ENCODE peak calls at places on chromosome X, in ten cellular contexts. One of them, this sample, is unnamed.

GRCh38 chrX:130125090-130125489 is 14.8 kb upstream of the ELF4 start:
- DNase-seq in A549: no peak
- DNase-seq in SK-N-SH: peak; percentile 71
- DNase-seq in sigmoid colon: peak; percentile 91
- DNase-seq in upper lobe of left lung: no peak
- DNase-seq in transverse colon: peak; percentile 22
- DNase-seq in K562: no peak
- DNase-seq in ovary: peak; percentile 31
- DNase-seq in suprapubic skin: peak; percentile 81
- DNase-seq in tibial nerve: peak; percentile 50
- DNase-seq in this sample: no peak

GRCh38 chrX:18702362-18703195 is 4.9 kb upstream of the PPEF1 start:
- DNase-seq in K562: no peak
- DNase-seq in transverse colon: no peak
- DNase-seq in A549: peak; percentile 97
- DNase-seq in ovary: no peak
- DNase-seq in upper lobe of left lung: no peak
- DNase-seq in suprapubic skin: no peak
- DNase-seq in SK-N-SH: no peak
- DNase-seq in sigmoid colon: no peak
- DNase-seq in tibial nerve: no peak
- DNase-seq in this sample: no peak

GRCh38 chrX:77114501-77114900 is 332.7 kb upstream of the FGF16 start:
- DNase-seq in SK-N-SH: no peak
- DNase-seq in tibial nerve: no peak
- DNase-seq in sigmoid colon: no peak
- DNase-seq in transverse colon: no peak
- DNase-seq in K562: no peak
- DNase-seq in upper lobe of left lung: no peak
- DNase-seq in suprapubic skin: no peak
- DNase-seq in A549: no peak
- DNase-seq in ovary: no peak
- DNase-seq in this sample: no peak

GRCh38 chrX:106952988-106953387 is 32.8 kb downstream of the CLDN2 start:
- DNase-seq in suprapubic skin: no peak
- DNase-seq in transverse colon: no peak
- DNase-seq in upper lobe of left lung: no peak
- DNase-seq in sigmoid colon: no peak
- DNase-seq in K562: no peak
- DNase-seq in SK-N-SH: peak; percentile 6
- DNase-seq in A549: peak; percentile 32
- DNase-seq in tibial nerve: no peak
- DNase-seq in ovary: no peak
- DNase-seq in this sample: no peak

GRCh38 chrX:74119016-74119910 is 184.7 kb upstream of the ZCCHC13 start:
- DNase-seq in sigmoid colon: no peak
- DNase-seq in ovary: no peak
- DNase-seq in suprapubic skin: no peak
- DNase-seq in tibial nerve: no peak
- DNase-seq in A549: peak; percentile 18
- DNase-seq in upper lobe of left lung: no peak
- DNase-seq in K562: no peak
- DNase-seq in transverse colon: no peak
- DNase-seq in SK-N-SH: no peak
- DNase-seq in this sample: no peak

GRCh38 chrX:18890724-18891560 is 93.0 kb downstream of the PHKA2 start:
- DNase-seq in transverse colon: no peak
- DNase-seq in ovary: no peak
- DNase-seq in sigmoid colon: no peak
- DNase-seq in A549: no peak
- DNase-seq in tibial nerve: no peak
- DNase-seq in K562: no peak
- DNase-seq in SK-N-SH: no peak
- DNase-seq in suprapubic skin: peak; percentile 46
- DNase-seq in upper lobe of left lung: no peak
- DNase-seq in this sample: no peak

GRCh38 chrX:11105080-11105479 is 6.1 kb upstream of the HCCS start:
- DNase-seq in transverse colon: no peak
- DNase-seq in tibial nerve: no peak
- DNase-seq in SK-N-SH: no peak
- DNase-seq in ovary: no peak
- DNase-seq in A549: peak; percentile 13
- DNase-seq in sigmoid colon: no peak
- DNase-seq in upper lobe of left lung: no peak
- DNase-seq in suprapubic skin: no peak
- DNase-seq in K562: peak; percentile 14
- DNase-seq in this sample: no peak

GRCh38 chrX:129925305-129926092 is 19.5 kb downstream of the UTP14A start:
- DNase-seq in transverse colon: peak; percentile 75
- DNase-seq in suprapubic skin: peak; percentile 77
- DNase-seq in tibial nerve: peak; percentile 67
- DNase-seq in A549: peak; percentile 82
- DNase-seq in SK-N-SH: peak; percentile 69
- DNase-seq in upper lobe of left lung: no peak
- DNase-seq in ovary: peak; percentile 79
- DNase-seq in sigmoid colon: peak; percentile 82
- DNase-seq in K562: peak; percentile 55
- DNase-seq in this sample: no peak

GRCh38 chrX:150635952-150636351 is 57.2 kb upstream of the MTMR1 start:
- DNase-seq in tibial nerve: no peak
- DNase-seq in suprapubic skin: no peak
- DNase-seq in ovary: no peak
- DNase-seq in upper lobe of left lung: no peak
- DNase-seq in sigmoid colon: no peak
- DNase-seq in K562: no peak
- DNase-seq in transverse colon: no peak
- DNase-seq in SK-N-SH: no peak
- DNase-seq in A549: peak; percentile 34
- DNase-seq in this sample: no peak

GRCh38 chrX:65668362-65669310 is 1.2 kb downstream of the MSN start:
- DNase-seq in tibial nerve: peak; percentile 32
- DNase-seq in A549: peak; percentile 77
- DNase-seq in SK-N-SH: peak; percentile 27
- DNase-seq in upper lobe of left lung: no peak
- DNase-seq in transverse colon: peak; percentile 61
- DNase-seq in suprapubic skin: peak; percentile 80
- DNase-seq in ovary: peak; percentile 79
- DNase-seq in K562: peak; percentile 75
- DNase-seq in sigmoid colon: peak; percentile 90
- DNase-seq in this sample: no peak

GRCh38 chrX:68947882-68948605 is 119.2 kb downstream of the EFNB1 start:
- DNase-seq in A549: no peak
- DNase-seq in suprapubic skin: no peak
- DNase-seq in tibial nerve: no peak
- DNase-seq in K562: no peak
- DNase-seq in sigmoid colon: no peak
- DNase-seq in transverse colon: no peak
- DNase-seq in upper lobe of left lung: no peak
- DNase-seq in SK-N-SH: peak; percentile 76
- DNase-seq in ovary: no peak
- DNase-seq in this sample: no peak

GRCh38 chrX:112521658-112522057 is 158.1 kb downstream of the LHFPL1 start:
- DNase-seq in K562: no peak
- DNase-seq in tibial nerve: no peak
- DNase-seq in A549: no peak
- DNase-seq in transverse colon: no peak
- DNase-seq in SK-N-SH: no peak
- DNase-seq in sigmoid colon: no peak
- DNase-seq in upper lobe of left lung: no peak
- DNase-seq in suprapubic skin: no peak
- DNase-seq in ovary: no peak
- DNase-seq in this sample: no peak

GRCh38 chrX:31223817-31224216 is 152.0 kb upstream of the FTHL17 start:
- DNase-seq in sigmoid colon: no peak
- DNase-seq in transverse colon: no peak
- DNase-seq in suprapubic skin: no peak
- DNase-seq in ovary: no peak
- DNase-seq in upper lobe of left lung: no peak
- DNase-seq in SK-N-SH: no peak
- DNase-seq in K562: no peak
- DNase-seq in tibial nerve: no peak
- DNase-seq in A549: no peak
- DNase-seq in this sample: no peak

GRCh38 chrX:12843061-12843667 is 23.7 kb upstream of the TLR7 start:
- DNase-seq in ovary: no peak
- DNase-seq in SK-N-SH: no peak
- DNase-seq in upper lobe of left lung: no peak
- DNase-seq in A549: no peak
- DNase-seq in K562: no peak
- DNase-seq in tibial nerve: no peak
- DNase-seq in sigmoid colon: no peak
- DNase-seq in suprapubic skin: no peak
- DNase-seq in transverse colon: no peak
- DNase-seq in this sample: no peak
- H3K27ac ChIP-seq in ovary: no peak overlapping the region
- H3K27ac ChIP-seq in SK-N-SH: no peak overlapping the region
- H3K27ac ChIP-seq in upper lobe of left lung: no peak overlapping the region
- H3K27ac ChIP-seq in A549: no peak overlapping the region
- H3K27ac ChIP-seq in K562: no peak overlapping the region
- H3K27ac ChIP-seq in tibial nerve: no peak overlapping the region
- H3K27ac ChIP-seq in sigmoid colon: no peak overlapping the region
- H3K27ac ChIP-seq in suprapubic skin: no peak overlapping the region
- H3K27ac ChIP-seq in transverse colon: no peak overlapping the region
- H3K27ac ChIP-seq in this sample: no peak overlapping the region

GRCh38 chrX:13076176-13076956 is 31.9 kb upstream of the FAM9C start:
- DNase-seq in upper lobe of left lung: no peak
- DNase-seq in tibial nerve: no peak
- DNase-seq in transverse colon: no peak
- DNase-seq in suprapubic skin: no peak
- DNase-seq in ovary: no peak
- DNase-seq in SK-N-SH: no peak
- DNase-seq in A549: no peak
- DNase-seq in sigmoid colon: no peak
- DNase-seq in K562: no peak
- DNase-seq in this sample: no peak
- TF ChIP-seq EP300 in upper lobe of left lung: no peak
- TF ChIP-seq EP300 in tibial nerve: no peak
- TF ChIP-seq EP300 in transverse colon: no peak
- TF ChIP-seq EP300 in suprapubic skin: no peak
- TF ChIP-seq EP300 in ovary: no peak
- TF ChIP-seq EP300 in SK-N-SH: no peak
- TF ChIP-seq EP300 in A549: no peak
- TF ChIP-seq EP300 in sigmoid colon: no peak
- TF ChIP-seq EP300 in K562: no peak
- TF ChIP-seq EP300 in this sample: no peak

DNA sequence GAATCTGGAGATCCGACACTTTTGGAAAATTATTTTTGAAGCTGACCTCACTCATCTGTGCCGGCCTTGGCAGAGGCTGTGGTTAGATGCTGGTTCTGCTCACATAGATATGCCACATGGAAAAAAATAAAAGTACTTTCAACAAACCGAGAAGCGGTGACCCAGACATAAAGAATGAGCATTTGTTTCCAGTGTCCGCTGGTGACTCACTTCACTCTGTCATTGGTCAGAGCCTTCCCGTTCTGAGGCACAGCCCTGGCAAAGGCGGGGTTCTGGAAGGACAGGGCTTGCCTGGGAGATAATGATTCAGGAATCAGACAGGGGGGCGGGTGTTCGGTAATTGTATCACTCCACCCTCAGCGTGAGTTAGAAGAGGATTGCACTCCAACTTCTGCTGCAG is 172.4 kb upstream of the MXRA5 start:
- DNase-seq in K562: peak; percentile 4
- DNase-seq in A549: peak; percentile 50
- DNase-seq in transverse colon: peak; percentile 18
- DNase-seq in upper lobe of left lung: no peak
- DNase-seq in tibial nerve: no peak
- DNase-seq in ovary: peak; percentile 13
- DNase-seq in suprapubic skin: peak; percentile 72
- DNase-seq in SK-N-SH: no peak
- DNase-seq in sigmoid colon: peak; percentile 66
- DNase-seq in this sample: no peak
- H3K27ac ChIP-seq in K562: no peak overlapping the region
- H3K27ac ChIP-seq in A549: no peak overlapping the region
- H3K27ac ChIP-seq in transverse colon: no peak overlapping the region
- H3K27ac ChIP-seq in upper lobe of left lung: no peak overlapping the region
- H3K27ac ChIP-seq in tibial nerve: peak overlapping the region; percentile 43
- H3K27ac ChIP-seq in ovary: no peak overlapping the region
- H3K27ac ChIP-seq in suprapubic skin: no peak overlapping the region
- H3K27ac ChIP-seq in SK-N-SH: peak overlapping the region; percentile 84
- H3K27ac ChIP-seq in sigmoid colon: no peak overlapping the region
- H3K27ac ChIP-seq in this sample: no peak overlapping the region

GRCh38 chrX:137052641-137053235 is 18.9 kb upstream of the GPR101 start:
- DNase-seq in tibial nerve: no peak
- DNase-seq in ovary: no peak
- DNase-seq in upper lobe of left lung: peak; percentile 62
- DNase-seq in suprapubic skin: peak; percentile 56
- DNase-seq in transverse colon: no peak
- DNase-seq in SK-N-SH: peak; percentile 35
- DNase-seq in K562: no peak
- DNase-seq in sigmoid colon: no peak
- DNase-seq in A549: no peak
- DNase-seq in this sample: no peak
- TF ChIP-seq EP300 in tibial nerve: no peak
- TF ChIP-seq EP300 in ovary: no peak
- TF ChIP-seq EP300 in upper lobe of left lung: no peak
- TF ChIP-seq EP300 in suprapubic skin: no peak
- TF ChIP-seq EP300 in transverse colon: no peak
- TF ChIP-seq EP300 in SK-N-SH: no peak
- TF ChIP-seq EP300 in K562: no peak
- TF ChIP-seq EP300 in sigmoid colon: no peak
- TF ChIP-seq EP300 in A549: no peak
- TF ChIP-seq EP300 in this sample: no peak

DNA sequence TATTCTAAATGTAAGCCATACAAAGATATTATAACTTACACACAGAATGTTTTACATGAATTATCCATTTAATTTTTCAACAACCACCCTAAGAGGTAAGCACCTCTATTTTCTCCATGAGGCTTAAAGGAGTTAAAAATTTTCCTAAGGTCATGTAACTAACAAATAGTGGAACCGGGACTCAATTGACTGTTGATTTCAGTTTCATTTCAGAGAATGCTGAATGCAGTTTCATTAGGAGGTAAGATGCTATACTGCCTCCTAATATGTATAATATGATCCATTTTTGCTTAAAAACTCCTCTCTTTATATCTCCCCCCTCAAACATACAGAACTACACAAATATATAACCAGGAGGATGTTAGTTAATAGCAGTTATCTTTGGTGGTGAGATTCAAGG is 29.1 kb downstream of the PHKA1 start:
- DNase-seq in K562: no peak
- DNase-seq in suprapubic skin: no peak
- DNase-seq in A549: no peak
- DNase-seq in SK-N-SH: no peak
- DNase-seq in tibial nerve: no peak
- DNase-seq in sigmoid colon: no peak
- DNase-seq in transverse colon: no peak
- DNase-seq in ovary: no peak
- DNase-seq in upper lobe of left lung: no peak
- DNase-seq in this sample: no peak
- H3K27ac ChIP-seq in K562: no peak overlapping the region
- H3K27ac ChIP-seq in suprapubic skin: no peak overlapping the region
- H3K27ac ChIP-seq in A549: no peak overlapping the region
- H3K27ac ChIP-seq in SK-N-SH: no peak overlapping the region
- H3K27ac ChIP-seq in tibial nerve: no peak overlapping the region
- H3K27ac ChIP-seq in sigmoid colon: no peak overlapping the region
- H3K27ac ChIP-seq in transverse colon: no peak overlapping the region
- H3K27ac ChIP-seq in ovary: no peak overlapping the region
- H3K27ac ChIP-seq in upper lobe of left lung: no peak overlapping the region
- H3K27ac ChIP-seq in this sample: no peak overlapping the region

GRCh38 chrX:133953078-133953477 is 32.3 kb downstream of the GPC3 start:
- DNase-seq in suprapubic skin: no peak
- DNase-seq in K562: no peak
- DNase-seq in sigmoid colon: no peak
- DNase-seq in A549: no peak
- DNase-seq in upper lobe of left lung: no peak
- DNase-seq in transverse colon: no peak
- DNase-seq in SK-N-SH: no peak
- DNase-seq in ovary: no peak
- DNase-seq in tibial nerve: no peak
- DNase-seq in this sample: no peak
- TF ChIP-seq EP300 in suprapubic skin: no peak
- TF ChIP-seq EP300 in K562: no peak
- TF ChIP-seq EP300 in sigmoid colon: no peak
- TF ChIP-seq EP300 in A549: no peak
- TF ChIP-seq EP300 in upper lobe of left lung: no peak
- TF ChIP-seq EP300 in transverse colon: no peak
- TF ChIP-seq EP300 in SK-N-SH: no peak
- TF ChIP-seq EP300 in ovary: no peak
- TF ChIP-seq EP300 in tibial nerve: no peak
- TF ChIP-seq EP300 in this sample: no peak